ENCODE peak calls at places on chromosomes 6 and 20, in four cellular contexts. One of them, this sample, is unnamed.

GRCh38 chr6:144302701-144303351 is 17.7 kb downstream of the UTRN start:
- DNase-seq in HT1080: no peak
- DNase-seq in myocyte: no peak
- DNase-seq in erythroblast: no peak
- DNase-seq in this sample: no peak

GRCh38 chr6:7590918-7591302 is 912 bp downstream of the SNRNP48 start:
- DNase-seq in HT1080: no peak
- DNase-seq in myocyte: peak; percentile 49
- DNase-seq in erythroblast: peak; percentile 36
- DNase-seq in this sample: no peak

GRCh38 chr6:3334579-3334978 is 75.8 kb downstream of the PSMG4 start:
- DNase-seq in erythroblast: peak; percentile 72
- DNase-seq in HT1080: no peak
- DNase-seq in myocyte: peak; percentile 70
- DNase-seq in this sample: no peak

GRCh38 chr6:6600865-6601264 is 12.3 kb downstream of the LY86 start:
- DNase-seq in myocyte: no peak
- DNase-seq in HT1080: no peak
- DNase-seq in erythroblast: no peak
- DNase-seq in this sample: no peak

GRCh38 chr6:119484598-119484997 is 135.0 kb upstream of the MAN1A1 start:
- DNase-seq in erythroblast: no peak
- DNase-seq in myocyte: peak; percentile 81
- DNase-seq in HT1080: peak; percentile 90
- DNase-seq in this sample: no peak

GRCh38 chr20:21074605-21075336 is 31.4 kb downstream of the LINC00237 start:
- DNase-seq in HT1080: peak; percentile 74
- DNase-seq in erythroblast: no peak
- DNase-seq in myocyte: peak; percentile 45
- DNase-seq in this sample: no peak

GRCh38 chr20:35788796-35789195 is 17.0 kb downstream of the PHF20 start:
- DNase-seq in HT1080: no peak
- DNase-seq in erythroblast: no peak
- DNase-seq in myocyte: no peak
- DNase-seq in this sample: no peak

GRCh38 chr6:154805288-154805911 is 72.2 kb downstream of the SCAF8 start:
- DNase-seq in erythroblast: peak; percentile 74
- DNase-seq in HT1080: peak; percentile 13
- DNase-seq in myocyte: peak; percentile 47
- DNase-seq in this sample: peak; percentile 20

GRCh38 chr6:159098636-159099106 is 53.9 kb upstream of the TAGAP start:
- DNase-seq in erythroblast: no peak
- DNase-seq in myocyte: no peak
- DNase-seq in HT1080: no peak
- DNase-seq in this sample: no peak

GRCh38 chr20:16479666-16480065 is 93.6 kb downstream of the KIF16B start:
- DNase-seq in erythroblast: no peak
- DNase-seq in myocyte: no peak
- DNase-seq in HT1080: no peak
- DNase-seq in this sample: no peak

GRCh38 chr6:10587694-10588392 is 66.7 kb downstream of the GCNT2 start:
- DNase-seq in myocyte: no peak
- DNase-seq in HT1080: no peak
- DNase-seq in erythroblast: no peak
- DNase-seq in this sample: no peak